ENCODE peak calls at places on chromosome 21, in nine cellular contexts. W, A, D, V, U, F, R, I and E are unnamed samples.

GRCh38 chr21:38460171-38460742 is 38.0 kb downstream of the ERG start:
- DNase-seq in V (no peak), U (peak), R (peak), D (no peak), F (no peak), A (no peak), I (no peak), W (no peak), E (no peak)

GRCh38 chr21:37281993-37282392 is 14.9 kb upstream of the VPS26C start:
- DNase-seq in V (no peak), D (no peak), A (no peak), R (no peak), F (no peak), U (peak), I (no peak), W (no peak), E (no peak)

GRCh38 chr21:44368711-44369446 is 15.5 kb downstream of the TRPM2 start:
- DNase-seq in A (no peak), I (no peak), F (no peak), R (no peak), W (no peak), V (no peak), U (no peak), D (no peak), E (no peak)

GRCh38 chr21:38319781-38320180 is 63.0 kb downstream of the KCNJ15 start:
- DNase-seq in R (no peak), A (no peak), F (no peak), W (no peak), D (no peak), I (no peak), V (no peak), U (no peak), E (no peak)

GRCh38 chr21:31862078-31862477 is 10.7 kb upstream of the HUNK start:
- DNase-seq in V (no peak), R (no peak), U (no peak), W (no peak), F (no peak), D (no peak), I (no peak), A (no peak), E (no peak)

GRCh38 chr21:21851657-21852056 is 853.4 kb downstream of the NCAM2 start:
- DNase-seq in F (peak), R (no peak), W (no peak), V (no peak), U (no peak), A (no peak), D (no peak), I (no peak), E (no peak)

GRCh38 chr21:41361786-41362604 is at the start of gene MX2:
- DNase-seq in D (peak), V (no peak), I (no peak), W (peak), U (peak), R (no peak), F (peak), A (no peak), E (no peak)

GRCh38 chr21:43866659-43867331 is 1.8 kb downstream of the AGPAT3 start:
- DNase-seq in V (no peak), F (no peak), R (no peak), D (no peak), U (peak), A (no peak), W (peak), I (no peak), E (no peak)